ENCODE peak calls at places on chromosomes 16 and 17, in seven cellular contexts. I is 8988T; R is Daoy; G is central memory CD8-positive, alpha-beta T cell; Q is left cardiac atrium; X is NCI-H1417; S is bronchial epithelial cell. A is an unnamed sample.

GRCh38 chr16:85641776-85642176 is 28.7 kb downstream of the GSE1 start:
- DNase-seq in I (no peak), R (no peak), G (no peak), Q (no peak), X (peak), S (peak), A (no peak)

GRCh38 chr16:5188318-5189025 is 90.9 kb upstream of the EEF2KMT start:
- DNase-seq in I (no peak), R (no peak), G (no peak), Q (no peak), X (no peak), S (no peak), A (no peak)

GRCh38 chr16:89307421-89307805 is 89.9 kb downstream of the ZNF778 start:
- DNase-seq in I (no peak), R (no peak), G (no peak), Q (no peak), X (no peak), S (no peak), A (no peak)

GRCh38 chr17:58527306-58527705 is 12.9 kb upstream of the MTMR4 start:
- DNase-seq in I (no peak), R (no peak), G (no peak), Q (no peak), X (no peak), S (no peak), A (no peak)

GRCh38 chr16:84434800-84435199 is 66.5 kb downstream of the ATP2C2 start:
- DNase-seq in I (no peak), R (no peak), G (no peak), Q (no peak), X (peak), S (no peak), A (no peak)

GRCh38 chr16:25625620-25626019 is 66.1 kb upstream of the HS3ST4 start:
- DNase-seq in I (no peak), R (no peak), G (no peak), Q (no peak), X (no peak), S (no peak), A (no peak)

GRCh38 chr16:81442220-81442908 is 2.2 kb upstream of the CMIP start:
- DNase-seq in I (no peak), R (no peak), G (no peak), Q (no peak), X (no peak), S (no peak), A (no peak)

GRCh38 chr17:67608691-67609090 is 109.0 kb upstream of the NOL11 start:
- DNase-seq in I (no peak), R (peak), G (no peak), Q (no peak), X (no peak), S (peak), A (no peak)

GRCh38 chr17:38749222-38750043 is 1.3 kb upstream of the PCGF2 start:
- DNase-seq in I (no peak), R (peak), G (no peak), Q (peak), X (peak), S (no peak), A (no peak)

GRCh38 chr17:9212376-9213310 is 191.3 kb downstream of the NTN1 start:
- DNase-seq in I (no peak), R (no peak), G (no peak), Q (no peak), X (no peak), S (no peak), A (no peak)

GRCh38 chr17:40346061-40346767 is 18.3 kb downstream of the GJD3 start:
- DNase-seq in I (no peak), R (no peak), G (no peak), Q (no peak), X (no peak), S (no peak), A (no peak)

GRCh38 chr16:1375298-1375640 is 23.5 kb downstream of the GNPTG start:
- DNase-seq in I (no peak), R (no peak), G (no peak), Q (no peak), X (no peak), S (no peak), A (no peak)

GRCh38 chr17:15944720-15945492 is at the start of gene ADORA2B:
- DNase-seq in I (peak), R (peak), G (no peak), Q (peak), X (peak), S (peak), A (no peak)

GRCh38 chr17:81976332-81977210 is 858 bp upstream of the ASPSCR1 start:
- DNase-seq in I (no peak), R (peak), G (no peak), Q (no peak), X (peak), S (peak), A (no peak)

GRCh38 chr17:11880714-11881113 is 116.6 kb downstream of the ZNF18 start:
- DNase-seq in I (no peak), R (peak), G (no peak), Q (no peak), X (peak), S (peak), A (no peak)

GRCh38 chr16:75565640-75566039 is 539 bp upstream of the GABARAPL2 start:
- DNase-seq in I (no peak), R (no peak), G (no peak), Q (no peak), X (no peak), S (no peak), A (no peak)

GRCh38 chr17:6352016-6352415 is 82.9 kb downstream of the AIPL1 start:
- DNase-seq in I (no peak), R (no peak), G (no peak), Q (no peak), X (no peak), S (no peak), A (no peak)

GRCh38 chr17:45277216-45277849 is 15.4 kb upstream of the SPATA32 start:
- DNase-seq in I (peak), R (peak), G (peak), Q (peak), X (peak), S (peak), A (peak)

GRCh38 chr17:72600934-72601333 is 480.1 kb downstream of the SOX9 start:
- DNase-seq in I (no peak), R (peak), G (no peak), Q (no peak), X (no peak), S (no peak), A (no peak)

GRCh38 chr16:48365601-48366164 is 19.5 kb downstream of the SIAH1 start:
- DNase-seq in I (peak), R (peak), G (peak), Q (peak), X (peak), S (peak), A (peak)

GRCh38 chr16:12066823-12067222 is 90.3 kb downstream of the SNX29 start:
- DNase-seq in I (no peak), R (no peak), G (no peak), Q (no peak), X (no peak), S (no peak), A (no peak)

GRCh38 chr17:39929657-39930407 is 2.3 kb downstream of the LRRC3C start:
- DNase-seq in I (no peak), R (peak), G (no peak), Q (no peak), X (no peak), S (peak), A (peak)

GRCh38 chr17:49327835-49328784 is 33.9 kb downstream of the ZNF652 start:
- DNase-seq in I (no peak), R (no peak), G (no peak), Q (no peak), X (no peak), S (peak), A (no peak)

GRCh38 chr17:81039854-81040758 is 5.2 kb downstream of the BAIAP2 start:
- DNase-seq in I (no peak), R (peak), G (no peak), Q (no peak), X (peak), S (peak), A (no peak)

GRCh38 chr16:31869511-31870201 is 4.0 kb upstream of the ZNF267 start:
- DNase-seq in I (no peak), R (peak), G (no peak), Q (no peak), X (peak), S (peak), A (peak)

GRCh38 chr17:32625971-32626370 is 139.2 kb downstream of the CDK5R1 start:
- DNase-seq in I (no peak), R (no peak), G (no peak), Q (no peak), X (peak), S (no peak), A (no peak)

GRCh38 chr16:61366006-61366405 is 670.2 kb downstream of the CDH8 start:
- DNase-seq in I (no peak), R (no peak), G (no peak), Q (no peak), X (peak), S (no peak), A (no peak)

GRCh38 chr17:74935585-74936469 is at the start of gene OTOP3:
- DNase-seq in I (no peak), R (no peak), G (no peak), Q (no peak), X (peak), S (no peak), A (no peak)

GRCh38 chr16:4694664-4695451 is 1.5 kb downstream of the NUDT16L1 start:
- DNase-seq in I (peak), R (no peak), G (no peak), Q (peak), X (no peak), S (no peak), A (no peak)

A was measured in GM04504.